ENCODE peak calls at places on chromosomes 3 and 15, in eight cellular contexts. E, M, Z, H, J, C, W and B are unnamed samples.

GRCh38 chr15:39657714-39658113 is 76.8 kb downstream of the THBS1 start:
- DNase-seq in Z (no peak), E (no peak), W (no peak), J (no peak), M (peak; percentile 53), C (no peak), H (peak; percentile 75), B (no peak)

GRCh38 chr15:34815836-34816235 is 20.5 kb upstream of the ACTC1 start:
- DNase-seq in H (peak; percentile 63), W (no peak), Z (no peak), J (no peak), C (no peak), M (no peak), E (no peak), B (no peak)

GRCh38 chr15:48170981-48171380 is 7.1 kb downstream of the MYEF2 start:
- DNase-seq in Z (no peak), W (no peak), H (no peak), E (no peak), M (no peak), J (no peak), C (no peak), B (no peak)

GRCh38 chr3:186520957-186521842 is 23.0 kb downstream of the CRYGS start:
- DNase-seq in E (no peak), M (no peak), H (no peak), Z (no peak), J (no peak), C (peak; percentile 36), W (no peak), B (no peak)

GRCh38 chr3:56754753-56755365 is 46.9 kb downstream of the ARHGEF3 start:
- DNase-seq in H (no peak), J (peak; percentile 41), E (no peak), W (peak; percentile 63), Z (no peak), M (peak; percentile 80), C (no peak), B (no peak)

GRCh38 chr3:141853146-141853690 is 23.2 kb upstream of the ATP1B3 start:
- DNase-seq in E (no peak), M (peak; percentile 34), J (no peak), Z (no peak), H (peak; percentile 30), W (no peak), C (no peak), B (no peak)

GRCh38 chr3:5006755-5007202 is 27.5 kb downstream of the BHLHE40 start:
- DNase-seq in W (peak; percentile 68), Z (no peak), H (no peak), M (no peak), E (no peak), J (no peak), C (no peak), B (no peak)

GRCh38 chr15:53869044-53869805 is 109.0 kb upstream of the UNC13C start:
- DNase-seq in W (no peak), J (no peak), E (peak; percentile 61), M (no peak), Z (no peak), C (no peak), H (no peak), B (no peak)

GRCh38 chr3:101940521-101940992 is 91.2 kb downstream of the NFKBIZ start:
- DNase-seq in E (peak; percentile 24), M (peak; percentile 94), H (peak; percentile 96), W (peak; percentile 69), Z (no peak), C (peak; percentile 89), J (peak; percentile 76), B (no peak)

GRCh38 chr3:129605593-129606521 is 619 bp downstream of the PLXND1 start:
- DNase-seq in J (peak; percentile 77), H (peak; percentile 85), W (no peak), Z (no peak), M (peak; percentile 67), E (peak; percentile 61), C (peak; percentile 67), B (no peak)

GRCh38 chr3:15541371-15541770 is 19.9 kb upstream of the COLQ start:
- DNase-seq in E (no peak), H (no peak), W (no peak), Z (no peak), J (no peak), C (no peak), M (no peak), B (no peak)

GRCh38 chr3:131142580-131142979 is 115.9 kb downstream of the NEK11 start:
- DNase-seq in W (no peak), C (no peak), M (no peak), Z (no peak), E (no peak), J (no peak), H (peak; percentile 28), B (no peak)

GRCh38 chr3:189316296-189317019 is 144.7 kb downstream of the TPRG1 start:
- DNase-seq in Z (no peak), W (no peak), J (no peak), H (no peak), M (no peak), E (no peak), C (peak; percentile 60), B (no peak)

GRCh38 chr15:95626501-95627361 is 703.8 kb upstream of the NR2F2 start:
- DNase-seq in C (peak; percentile 50), E (no peak), J (peak; percentile 53), H (no peak), M (no peak), Z (no peak), W (no peak), B (no peak)

GRCh38 chr3:481680-482079 is 285.1 kb downstream of the CHL1 start:
- DNase-seq in W (no peak), H (peak; percentile 42), J (no peak), C (no peak), E (no peak), Z (no peak), M (no peak), B (no peak)

GRCh38 chr3:183824761-183825379 is 507 bp downstream of the MAP6D1 start:
- DNase-seq in W (no peak), E (no peak), Z (no peak), H (peak; percentile 41), M (peak; percentile 19), C (peak; percentile 36), J (no peak), B (no peak)

GRCh38 chr15:84810073-84810840 is 6.9 kb upstream of the ALPK3 start:
- DNase-seq in W (no peak), H (peak; percentile 29), C (no peak), M (no peak), Z (no peak), J (no peak), E (no peak), B (no peak)

DNA sequence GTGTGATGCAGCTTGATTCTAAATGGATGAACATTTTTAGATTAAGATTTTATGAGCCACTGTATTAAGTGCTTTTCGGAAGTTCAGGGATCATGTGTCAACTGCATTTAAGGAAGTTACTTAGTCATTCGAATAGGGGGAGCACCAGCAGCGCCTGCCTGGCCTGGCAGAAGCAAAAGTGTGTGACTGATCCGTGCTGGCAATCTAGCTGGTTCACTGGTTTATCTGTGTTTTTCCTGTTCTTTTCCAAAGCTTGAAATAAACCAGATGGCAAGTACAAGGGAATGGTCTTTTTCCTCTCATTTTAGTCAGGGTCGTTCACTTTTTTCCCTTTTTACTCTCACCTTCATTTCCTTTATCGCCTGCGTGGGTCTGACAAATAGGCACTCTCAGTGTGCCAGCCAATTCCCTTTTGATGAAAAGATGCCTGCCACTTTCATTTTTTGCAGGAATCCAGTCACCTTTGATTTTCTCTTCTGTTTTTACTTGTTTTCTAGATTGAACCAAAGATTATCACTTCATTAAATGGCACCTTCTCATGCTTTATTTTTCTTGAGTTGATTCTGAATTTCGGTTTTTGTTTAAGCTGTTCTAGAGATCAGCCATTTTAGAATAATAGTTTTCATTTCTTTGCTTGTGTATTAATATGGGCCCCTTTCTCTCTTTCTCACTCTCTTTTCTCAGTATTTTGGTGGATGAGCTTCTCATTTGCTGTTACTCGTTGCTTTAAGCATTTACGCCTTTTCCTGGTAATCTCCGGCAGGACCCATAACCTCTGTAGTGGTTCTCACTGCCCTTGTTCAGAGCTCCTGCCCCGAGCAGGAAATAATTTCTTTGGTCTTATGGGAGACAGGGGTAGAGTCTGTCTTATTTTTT is 2.8 kb downstream of the ABHD2 start:
- DNase-seq in J (peak; percentile 85), E (peak; percentile 65), Z (peak; percentile 51), H (peak; percentile 92), W (peak; percentile 88), C (peak; percentile 29), M (peak; percentile 85), B (peak; percentile 86)
- H3K27ac ChIP-seq in J (peak overlapping the region; percentile 82), E (peak overlapping the region; percentile 88), Z (peak overlapping the region; percentile 89), H (peak overlapping the region; percentile 60), W (peak overlapping the region; percentile 75), C (peak overlapping the region; percentile 69), M (peak overlapping the region; percentile 78), B (peak overlapping the region; percentile 90)

GRCh38 chr15:93520206-93520605 is 431.2 kb upstream of the RGMA start:
- DNase-seq in J (no peak), H (no peak), M (no peak), Z (no peak), C (peak; percentile 21), W (no peak), E (no peak), B (no peak)

GRCh38 chr15:93523490-93523889 is 434.5 kb upstream of the RGMA start:
- DNase-seq in E (no peak), W (no peak), C (no peak), H (peak; percentile 65), M (no peak), Z (no peak), J (no peak), B (no peak)

DNA sequence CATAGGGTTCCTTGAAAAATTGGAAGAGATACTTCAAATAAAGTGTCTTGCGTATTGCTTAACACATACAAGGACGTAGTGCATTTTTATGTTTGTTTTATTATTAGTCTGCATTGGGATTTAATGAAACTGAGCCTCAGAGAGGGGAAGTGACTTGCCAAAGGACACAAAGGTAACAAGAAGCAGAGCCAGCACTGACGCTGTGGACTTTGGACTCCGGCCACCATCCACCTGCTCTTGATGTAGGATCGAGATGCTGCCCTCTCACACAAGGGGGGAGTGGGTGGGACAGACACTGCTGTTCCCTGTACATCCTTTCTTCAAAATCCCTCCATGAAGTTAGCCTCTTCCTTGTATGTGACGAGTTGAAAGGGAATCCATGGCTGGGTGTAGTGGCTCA is 435.4 kb upstream of the RGMA start:
- DNase-seq in Z (no peak), H (no peak), M (no peak), E (no peak), C (no peak), J (no peak), W (no peak), B (no peak)
- H3K27ac ChIP-seq in Z (no peak overlapping the region), H (no peak overlapping the region), M (no peak overlapping the region), E (no peak overlapping the region), C (no peak overlapping the region), J (no peak overlapping the region), W (no peak overlapping the region), B (no peak overlapping the region)

GRCh38 chr3:146339262-146339808 is 88.4 kb upstream of the PLSCR4 start:
- DNase-seq in H (no peak), E (no peak), Z (no peak), W (no peak), J (no peak), C (no peak), M (no peak), B (no peak)
- H3K27ac ChIP-seq in H (no peak overlapping the region), E (no peak overlapping the region), Z (no peak overlapping the region), W (no peak overlapping the region), J (no peak overlapping the region), C (no peak overlapping the region), M (no peak overlapping the region), B (no peak overlapping the region)

DNA sequence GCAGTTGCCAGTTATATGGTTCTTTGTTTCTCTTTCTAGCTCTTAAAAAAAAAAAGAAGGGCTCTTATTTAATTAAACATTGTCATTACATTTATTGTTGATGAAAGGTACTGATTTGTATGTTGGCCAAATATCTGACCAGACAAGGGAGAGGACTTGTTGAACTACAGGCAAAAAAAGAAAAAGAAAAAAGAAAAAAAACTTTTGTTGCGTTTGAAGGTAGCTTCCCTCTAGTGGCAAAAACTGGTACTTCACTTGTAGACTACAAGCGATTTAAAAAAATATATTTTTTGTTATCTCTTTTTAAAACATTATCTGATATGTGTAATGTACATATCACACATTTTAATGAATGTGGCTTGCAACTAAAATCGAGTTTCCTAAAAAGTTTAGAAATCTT is 280.6 kb downstream of the ROBO2 start:
- DNase-seq in M (peak; percentile 22), W (no peak), H (peak; percentile 52), Z (no peak), C (peak; percentile 57), J (no peak), E (peak; percentile 52), B (no peak)
- H3K27ac ChIP-seq in M (no peak overlapping the region), W (no peak overlapping the region), H (no peak overlapping the region), Z (no peak overlapping the region), C (no peak overlapping the region), J (no peak overlapping the region), E (no peak overlapping the region), B (no peak overlapping the region)